ENCODE peak calls at places on chromosomes 13 and 19, in nine cellular contexts. U is breast epithelium, A is GM23338, Y is endothelial cell of umbilical vein, V is suprapubic skin, B is H1, L is stomach, R is GM12878, I is sigmoid colon. N is an unnamed sample.

GRCh38 chr19:45474941-45475516 is 7.2 kb downstream of the FOSB start:
- DNase-seq in B (no peak), L (no peak), Y (no peak), U (no peak), I (no peak), R (no peak), V (no peak), A (no peak), N (no peak)

GRCh38 chr19:35704218-35704617 is at the start of gene ZBTB32:
- DNase-seq in B (peak; percentile 80), L (no peak), I (no peak), R (no peak), U (no peak), A (peak; percentile 90), Y (peak; percentile 76), V (no peak), N (no peak)

GRCh38 chr13:72125561-72125960 is 258.6 kb upstream of the DACH1 start:
- DNase-seq in Y (no peak), R (no peak), I (no peak), A (no peak), B (no peak), L (no peak), U (no peak), V (no peak), N (no peak)

GRCh38 chr13:105915451-105915850 is 620.0 kb downstream of the EFNB2 start:
- DNase-seq in U (no peak), V (no peak), L (no peak), A (no peak), Y (no peak), B (no peak), I (no peak), R (no peak), N (no peak)

GRCh38 chr19:2154587-2155075 is 3.3 kb upstream of the AP3D1 start:
- DNase-seq in U (no peak), I (no peak), L (no peak), R (no peak), B (no peak), Y (no peak), A (no peak), V (no peak), N (no peak)

GRCh38 chr19:624433-625109 is 8.8 kb downstream of the POLRMT start:
- DNase-seq in R (no peak), A (no peak), Y (no peak), L (no peak), V (no peak), B (no peak), I (no peak), U (no peak), N (no peak)

GRCh38 chr13:41505209-41505835 is 48.0 kb downstream of the RGCC start:
- DNase-seq in B (no peak), I (no peak), R (no peak), U (no peak), A (no peak), Y (no peak), L (no peak), V (no peak), N (no peak)

GRCh38 chr13:36163809-36164308 is 32.7 kb upstream of the DCLK1 start:
- DNase-seq in R (no peak), A (peak; percentile 21), Y (no peak), I (peak; percentile 79), U (no peak), B (no peak), L (peak; percentile 45), V (no peak), N (no peak)

GRCh38 chr13:103218253-103218652 is 152.0 kb upstream of the SLC10A2 start:
- DNase-seq in B (no peak), R (no peak), L (no peak), V (no peak), A (no peak), I (no peak), Y (no peak), U (no peak), N (no peak)

GRCh38 chr19:23867895-23868294 is 46.8 kb upstream of the ZNF726 start:
- DNase-seq in U (no peak), I (no peak), L (no peak), B (no peak), A (peak; percentile 8), Y (no peak), R (no peak), V (no peak), N (no peak)

GRCh38 chr19:48645652-48646191 is at the start of gene CA11:
- DNase-seq in U (no peak), I (no peak), B (peak; percentile 74), A (peak; percentile 68), L (no peak), Y (no peak), V (no peak), R (no peak), N (no peak)

GRCh38 chr19:45577111-45577905 is 7.3 kb downstream of the OPA3 start:
- DNase-seq in L (peak; percentile 71), V (no peak), A (peak; percentile 54), I (peak; percentile 79), U (no peak), Y (no peak), B (no peak), R (no peak), N (no peak)

GRCh38 chr19:19562665-19563347 is 24.7 kb downstream of the CILP2 start:
- DNase-seq in Y (no peak), A (peak; percentile 54), B (peak; percentile 53), V (no peak), I (no peak), U (no peak), L (no peak), R (no peak), N (no peak)

GRCh38 chr19:36638862-36639510 is 27.7 kb downstream of the ZNF461 start:
- DNase-seq in A (peak; percentile 2), L (no peak), I (no peak), V (no peak), R (no peak), Y (peak; percentile 1), U (no peak), B (no peak), N (no peak)

GRCh38 chr19:10583021-10583776 is 3.9 kb downstream of the AP1M2 start:
- DNase-seq in U (no peak), I (no peak), R (no peak), B (no peak), A (peak; percentile 27), L (no peak), Y (no peak), V (no peak), N (no peak)

GRCh38 chr19:10586396-10586795 is 716 bp downstream of the AP1M2 start:
- DNase-seq in U (no peak), I (no peak), V (no peak), R (no peak), B (no peak), Y (no peak), A (no peak), L (no peak), N (no peak)

GRCh38 chr19:10575011-10575716 is 6.4 kb upstream of the CDKN2D start:
- DNase-seq in V (no peak), I (no peak), A (no peak), R (no peak), L (no peak), U (no peak), B (no peak), Y (no peak), N (no peak)

GRCh38 chr19:10577951-10578350 is 9.2 kb downstream of the AP1M2 start:
- DNase-seq in A (no peak), B (no peak), L (no peak), V (no peak), R (no peak), Y (no peak), I (no peak), U (no peak), N (no peak)

GRCh38 chr19:10580979-10581631 is 6.0 kb downstream of the AP1M2 start:
- DNase-seq in U (peak; percentile 90), V (peak; percentile 95), R (no peak), Y (peak; percentile 88), A (peak; percentile 100), I (peak; percentile 93), B (peak; percentile 94), L (peak; percentile 92), N (peak; percentile 85)
- TF ChIP-seq POLR2AphosphoS5 in U (peak; percentile 49), V (no peak), R (no peak), Y (no peak), A (no peak), I (no peak), B (no peak), L (no peak), N (peak; percentile 77)

DNA sequence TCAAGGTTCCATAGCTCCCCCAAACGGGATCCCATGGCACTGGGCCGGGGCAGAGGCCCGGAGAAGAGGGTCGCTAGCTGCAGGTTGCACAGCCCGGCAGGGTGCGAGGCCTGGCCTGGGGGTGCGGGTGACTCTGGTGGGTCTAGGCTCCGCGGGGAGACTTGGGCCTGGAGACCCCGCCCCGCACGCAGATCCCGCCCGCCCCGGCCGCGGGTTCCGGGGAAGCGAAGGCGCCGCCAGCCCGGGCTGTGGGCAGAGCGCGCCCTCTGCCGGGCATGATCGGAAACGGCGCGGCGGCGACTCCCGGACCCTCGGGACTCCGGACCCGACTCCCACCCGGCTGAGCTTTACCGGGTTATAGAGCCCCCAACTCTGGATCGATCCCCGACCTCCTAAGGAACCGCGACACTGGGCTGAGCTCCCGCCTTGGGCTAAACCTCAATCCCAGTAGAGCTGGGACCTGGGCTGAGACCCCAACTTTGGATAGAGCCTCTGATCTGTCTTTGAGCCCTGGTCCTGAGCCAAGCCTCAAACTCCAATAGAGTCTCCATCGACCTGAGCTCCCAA is 3.1 kb upstream of the TNFAIP8L1 start:
- DNase-seq in I (peak; percentile 81), B (peak; percentile 96), A (peak; percentile 79), U (peak; percentile 67), Y (peak; percentile 50), V (no peak), R (no peak), L (peak; percentile 69), N (peak; percentile 42)
- H3K27ac ChIP-seq in I (no peak overlapping the region), B (no peak overlapping the region), A (no peak overlapping the region), U (no peak overlapping the region), Y (peak overlapping the region; percentile 11), V (no peak overlapping the region), R (no peak overlapping the region), L (peak overlapping the region; percentile 40), N (no peak overlapping the region)

GRCh38 chr13:50521750-50522149 is 321.7 kb downstream of the DLEU7 start:
- DNase-seq in Y (no peak), A (no peak), L (no peak), I (no peak), V (no peak), R (no peak), U (no peak), B (no peak), N (no peak)
- TF ChIP-seq POLR2AphosphoS5 in Y (no peak), A (no peak), L (peak; percentile 27), I (peak; percentile 34), V (no peak), R (no peak), U (no peak), B (no peak), N (peak; percentile 42)

DNA sequence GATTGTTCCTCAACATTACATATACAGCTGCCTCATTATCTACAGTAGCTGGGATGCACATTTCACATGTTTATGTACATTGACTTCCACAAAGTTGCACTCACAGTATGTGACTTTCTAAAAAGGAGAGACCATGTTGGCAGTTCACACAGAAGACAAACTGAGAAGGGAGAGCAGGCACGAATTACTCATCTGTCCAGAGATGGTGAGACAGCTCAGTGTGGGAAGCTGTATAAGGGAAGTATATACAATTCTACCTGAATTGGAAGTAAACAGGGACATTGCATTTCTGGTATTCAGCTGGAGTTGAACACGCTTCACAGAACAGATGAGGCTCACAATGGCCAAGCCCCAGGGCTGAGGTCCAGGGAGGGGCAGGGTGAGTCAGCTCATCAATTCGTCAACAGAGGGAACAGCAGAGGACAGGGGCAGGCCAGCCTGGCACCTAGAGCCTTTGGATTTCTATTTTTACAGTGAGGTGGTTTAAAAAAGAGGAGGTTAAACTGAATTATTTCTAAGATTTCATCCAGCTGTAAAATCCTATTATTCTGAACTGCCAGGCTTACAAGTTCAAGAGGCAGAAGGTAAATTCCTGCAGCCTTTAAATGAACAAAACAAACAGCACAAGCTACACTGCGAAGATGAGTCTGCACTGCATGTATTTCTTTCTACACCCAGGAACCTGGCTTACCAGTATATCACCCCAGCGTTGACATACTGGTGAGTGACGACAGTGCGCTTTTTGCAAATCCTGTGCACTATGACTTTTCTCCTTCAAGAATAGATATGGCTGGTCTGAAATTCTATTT is 9.8 kb downstream of the PARP4 start:
- DNase-seq in B (no peak), A (no peak), Y (peak; percentile 45), V (no peak), U (no peak), L (peak; percentile 44), R (no peak), I (no peak), N (no peak)
- H3K27ac ChIP-seq in B (no peak overlapping the region), A (no peak overlapping the region), Y (peak overlapping the region; percentile 26), V (peak overlapping the region; percentile 34), U (no peak overlapping the region), L (no peak overlapping the region), R (no peak overlapping the region), I (peak overlapping the region; percentile 39), N (no peak overlapping the region)